ENCODE peak calls at places on chromosomes 2 and 18, in six cellular contexts. L is A549, K is lower lobe of right lung, D is spleen, F is Karpas-422, X is psoas muscle. O is an unnamed sample.
A peak's percentile ranks its signal among the peaks of the same experiment; 100 is the strongest.

GRCh38 chr2:212427031-212427430 is 111.6 kb downstream of the ERBB4 start:
- DNase-seq in X (no peak), D (no peak), F (no peak), L (no peak), K (no peak), O (no peak)

GRCh38 chr2:218884519-218884918 is 3.9 kb downstream of the WNT10A start:
- DNase-seq in X (peak; percentile 26), F (no peak), L (no peak), D (no peak), K (no peak), O (no peak)

GRCh38 chr2:149094217-149095015 is 55.9 kb downstream of the LYPD6B start:
- DNase-seq in F (no peak), K (no peak), X (no peak), D (no peak), L (no peak), O (no peak)

GRCh38 chr2:96254592-96254991 is 11.2 kb downstream of the TMEM127 start:
- DNase-seq in F (no peak), D (no peak), X (peak; percentile 69), L (no peak), K (no peak), O (no peak)

GRCh38 chr2:135844285-135844985 is 7.5 kb upstream of the LCT start:
- DNase-seq in D (no peak), X (no peak), F (no peak), L (no peak), K (no peak), O (no peak)

GRCh38 chr2:132736059-132736458 is 66.1 kb upstream of the LYPD1 start:
- DNase-seq in X (no peak), F (no peak), D (no peak), K (no peak), L (no peak), O (no peak)

GRCh38 chr2:122469147-122469546 is 713.7 kb downstream of the TSN start:
- DNase-seq in L (no peak), K (no peak), X (no peak), F (no peak), D (no peak), O (no peak)

GRCh38 chr2:130183500-130184373 is 1.7 kb downstream of the MZT2B start:
- DNase-seq in L (no peak), X (no peak), F (peak; percentile 32), K (no peak), D (peak; percentile 81), O (peak; percentile 12)

GRCh38 chr2:134367216-134367615 is 113.3 kb downstream of the MGAT5 start:
- DNase-seq in L (no peak), D (no peak), F (no peak), K (no peak), X (no peak), O (no peak)

GRCh38 chr2:113672297-113672696 is 45.2 kb downstream of the RABL2A start:
- DNase-seq in L (no peak), K (no peak), X (no peak), F (peak; percentile 77), D (no peak), O (no peak)

GRCh38 chr2:71455011-71455740 is 1.8 kb downstream of the DYSF start:
- DNase-seq in D (peak; percentile 75), L (no peak), F (no peak), K (no peak), X (no peak), O (no peak)

GRCh38 chr2:71451695-71452094 is 1.7 kb upstream of the DYSF start:
- DNase-seq in F (no peak), K (no peak), L (no peak), X (no peak), D (no peak), O (no peak)

GRCh38 chr2:71453404-71454220 is at the start of gene DYSF:
- DNase-seq in D (peak; percentile 93), K (peak; percentile 77), L (no peak), X (peak; percentile 91), F (no peak), O (peak; percentile 67)

GRCh38 chr2:71454221-71455010 is 1.1 kb downstream of the DYSF start:
- DNase-seq in L (no peak), K (no peak), F (no peak), D (peak; percentile 83), X (peak; percentile 91), O (no peak)

DNA sequence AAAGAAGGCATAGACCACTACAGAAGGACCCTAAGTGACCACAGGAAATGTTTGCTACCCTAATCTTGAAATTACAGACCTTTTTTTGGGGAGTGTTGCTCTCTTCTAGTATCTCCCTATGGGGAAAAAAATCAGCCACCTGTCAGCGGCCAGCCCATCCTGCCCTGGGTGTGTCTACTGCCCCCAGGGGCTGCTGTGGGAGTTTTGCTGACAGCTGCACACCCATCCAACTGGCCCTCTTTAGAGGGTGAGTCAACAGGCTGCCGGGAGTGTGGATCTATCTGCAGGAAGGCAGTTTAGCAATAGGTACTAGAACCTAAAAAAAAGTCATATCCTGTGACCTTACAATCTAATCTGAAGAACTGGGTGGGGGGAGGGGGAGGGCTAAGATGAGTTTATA is 796 bp upstream of the DYSF start:
- DNase-seq in D (peak; percentile 88), F (no peak), K (no peak), X (peak; percentile 90), L (peak; percentile 40), O (no peak)
- H3K4me3 ChIP-seq in D (no peak overlapping the region), F (no peak overlapping the region), K (no peak overlapping the region), X (peak overlapping the region; percentile 88), L (no peak overlapping the region), O (no peak overlapping the region)

GRCh38 chr2:156253765-156254164 is 78.8 kb downstream of the NR4A2 start:
- DNase-seq in D (no peak), X (no peak), K (no peak), L (no peak), F (no peak), O (no peak)
- H3K4me3 ChIP-seq in D (no peak overlapping the region), X (no peak overlapping the region), K (no peak overlapping the region), L (peak overlapping the region; percentile 47), F (no peak overlapping the region), O (no peak overlapping the region)

DNA sequence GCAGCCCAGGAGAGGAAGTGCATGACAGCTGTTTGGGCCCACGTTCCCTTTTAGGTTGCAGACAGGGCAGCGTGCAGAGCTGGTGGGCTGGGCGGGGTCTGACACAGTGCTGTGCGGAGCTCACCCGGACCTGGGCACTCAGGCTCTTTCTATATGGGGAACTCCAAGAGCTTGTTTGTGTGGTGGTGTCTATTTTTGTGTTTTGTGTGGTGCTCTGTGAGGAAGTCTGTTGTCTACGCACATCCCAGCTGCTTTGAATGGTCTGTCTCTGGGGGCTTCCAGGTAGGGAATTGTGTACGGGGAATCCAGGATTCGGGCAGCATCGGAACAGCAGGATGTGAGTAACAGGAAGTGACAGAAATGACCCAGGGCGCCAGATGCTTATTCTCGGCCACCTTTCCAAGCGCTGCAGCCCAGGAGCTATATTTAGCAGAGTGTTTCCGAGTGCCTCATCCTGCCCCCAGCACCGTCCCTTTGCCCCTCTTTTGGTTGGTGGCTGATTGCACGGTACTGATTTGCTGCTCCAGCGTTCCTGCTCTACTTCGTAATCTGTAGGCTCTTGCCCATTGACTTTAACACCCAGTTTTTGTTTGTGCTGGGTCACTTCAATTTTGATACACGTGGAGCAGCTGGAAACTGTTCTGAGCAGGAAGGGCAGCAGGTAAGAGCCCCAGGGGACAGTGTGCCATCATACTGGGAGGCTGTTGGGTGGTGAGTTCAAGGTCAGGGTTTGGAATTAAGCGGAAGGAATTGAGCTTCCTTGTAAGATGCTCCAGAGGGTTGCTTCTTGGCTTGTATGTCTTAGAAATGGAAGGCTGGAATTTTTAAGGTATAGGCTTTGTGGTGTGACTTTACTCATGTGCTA is 64.7 kb downstream of the DGKD start:
- DNase-seq in L (peak; percentile 47), X (peak; percentile 89), F (peak; percentile 51), K (no peak), D (peak; percentile 91), O (no peak)
- H3K4me3 ChIP-seq in L (peak overlapping the region; percentile 47), X (peak overlapping the region; percentile 77), F (peak overlapping the region; percentile 21), K (peak overlapping the region; percentile 33), D (peak overlapping the region; percentile 34), O (no peak overlapping the region)

DNA sequence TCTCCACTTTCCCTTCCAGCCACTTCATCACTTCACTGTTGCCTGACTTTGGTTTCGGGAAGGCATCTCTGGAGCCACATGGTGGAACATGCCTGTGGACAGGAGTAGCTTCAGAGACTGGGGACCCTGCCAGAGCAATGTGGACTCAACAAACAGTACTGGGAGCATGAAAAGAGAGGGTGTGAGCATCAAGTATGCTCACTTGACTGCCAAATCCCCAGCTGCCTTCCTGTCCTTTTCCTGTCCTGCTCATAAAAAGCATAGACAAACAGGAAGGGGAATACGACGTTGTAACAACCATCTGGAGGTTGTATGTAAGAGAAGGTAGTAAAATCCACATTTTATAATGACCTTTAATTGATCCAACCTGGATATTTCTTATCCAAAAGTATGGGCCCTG is 61.3 kb upstream of the CSRNP3 start:
- DNase-seq in F (no peak), D (no peak), K (no peak), X (no peak), L (no peak), O (no peak)
- H3K4me3 ChIP-seq in F (no peak overlapping the region), D (no peak overlapping the region), K (no peak overlapping the region), X (no peak overlapping the region), L (no peak overlapping the region), O (no peak overlapping the region)

DNA sequence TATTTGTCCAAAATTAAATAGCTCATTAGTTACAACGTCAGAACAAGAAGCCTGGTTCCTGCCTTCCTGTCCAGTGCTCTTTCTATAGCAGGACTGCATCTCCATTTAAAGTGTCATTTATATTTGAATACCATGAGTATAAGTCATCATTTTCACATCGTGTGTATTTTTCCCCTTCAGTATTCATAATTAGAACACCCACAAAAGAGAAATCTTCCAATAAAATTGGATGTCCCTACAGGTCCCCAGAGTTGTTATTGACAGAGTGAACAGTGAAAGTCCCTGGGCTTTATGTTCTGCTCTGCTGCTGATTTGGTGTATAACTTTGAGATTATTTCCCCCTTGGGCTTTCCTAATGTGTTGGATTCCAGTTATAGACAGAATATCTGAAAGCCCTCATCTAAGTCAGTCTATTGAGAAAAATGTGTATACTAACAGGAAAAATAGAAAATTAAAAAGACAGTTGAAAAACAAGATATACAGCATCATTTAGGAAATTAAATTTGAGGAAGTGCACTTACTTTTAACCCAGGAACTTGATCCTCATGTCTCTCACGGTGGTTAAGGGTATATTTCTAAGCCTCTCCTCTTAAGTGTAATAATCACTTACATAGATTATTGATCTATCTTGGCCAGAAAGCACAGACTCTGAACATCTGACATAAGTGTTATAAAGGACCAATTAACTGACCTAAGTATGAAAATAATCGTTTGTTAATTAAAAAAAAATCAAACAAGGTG is 15.2 kb upstream of the REV1 start:
- DNase-seq in D (no peak), K (no peak), F (no peak), L (no peak), X (no peak), O (no peak)
- H3K4me3 ChIP-seq in D (no peak overlapping the region), K (no peak overlapping the region), F (peak overlapping the region; percentile 15), L (no peak overlapping the region), X (no peak overlapping the region), O (no peak overlapping the region)

GRCh38 chr2:195543063-195543462 is 114.0 kb upstream of the SLC39A10 start:
- DNase-seq in F (no peak), D (no peak), L (no peak), X (no peak), K (no peak), O (no peak)
- H3K4me3 ChIP-seq in F (no peak overlapping the region), D (no peak overlapping the region), L (no peak overlapping the region), X (no peak overlapping the region), K (no peak overlapping the region), O (no peak overlapping the region)

DNA sequence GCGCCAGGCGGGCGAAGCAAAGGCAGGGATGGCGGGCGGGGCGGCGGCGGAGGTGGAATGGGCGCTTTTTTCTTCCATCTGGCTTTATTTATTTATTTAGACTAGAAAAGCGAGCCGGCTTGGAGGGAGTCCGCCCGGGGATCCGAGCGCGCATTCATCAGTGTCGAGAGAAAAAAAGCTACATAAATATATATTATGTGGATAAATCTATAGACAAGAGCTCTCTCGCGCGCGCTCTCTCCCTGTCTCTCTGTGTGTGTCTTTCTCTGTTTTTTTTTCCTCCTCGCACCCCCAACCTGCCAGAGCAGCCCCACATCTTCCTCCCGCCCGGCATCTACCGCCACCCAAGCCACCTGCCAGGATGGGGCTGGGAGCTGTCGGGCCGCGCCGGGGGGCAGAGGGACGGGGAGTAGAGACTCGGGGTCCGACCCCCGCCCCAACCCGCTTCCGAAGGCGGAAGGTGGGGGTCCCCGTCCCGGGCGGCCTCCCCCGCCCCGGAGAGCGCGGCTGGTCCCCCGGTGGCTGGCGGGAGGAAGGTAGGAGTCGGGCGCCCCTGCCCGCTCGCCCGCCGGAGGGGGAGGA is 972 bp upstream of the CELF4 start:
- DNase-seq in K (no peak), D (peak; percentile 71), L (no peak), X (no peak), F (no peak), O (no peak)
- H3K4me3 ChIP-seq in K (peak overlapping the region; percentile 61), D (peak overlapping the region; percentile 58), L (peak overlapping the region; percentile 41), X (peak overlapping the region; percentile 73), F (no peak overlapping the region), O (no peak overlapping the region)